ENCODE peak calls at places on chromosomes 3 and 15, in four cellular contexts. One of them, this sample, is unnamed.

GRCh38 chr3:66485291-66485968 is 15.4 kb downstream of the LRIG1 start:
- DNase-seq in SK-N-SH: no peak
- DNase-seq in HCT116: no peak
- DNase-seq in MM.1S: no peak
- DNase-seq in this sample: no peak

GRCh38 chr3:67564973-67565372 is 89.4 kb downstream of the SUCLG2 start:
- DNase-seq in HCT116: no peak
- DNase-seq in MM.1S: no peak
- DNase-seq in SK-N-SH: no peak
- DNase-seq in this sample: no peak

GRCh38 chr15:36831125-36831914 is 251.9 kb downstream of the CDIN1 start:
- DNase-seq in SK-N-SH: no peak
- DNase-seq in MM.1S: no peak
- DNase-seq in HCT116: no peak
- DNase-seq in this sample: peak; percentile 82

GRCh38 chr3:123419850-123420292 is 29.0 kb downstream of the ADCY5 start:
- DNase-seq in SK-N-SH: no peak
- DNase-seq in HCT116: no peak
- DNase-seq in MM.1S: no peak
- DNase-seq in this sample: no peak

GRCh38 chr3:174495231-174495755 is 363.8 kb upstream of the NAALADL2 start:
- DNase-seq in SK-N-SH: no peak
- DNase-seq in MM.1S: no peak
- DNase-seq in HCT116: no peak
- DNase-seq in this sample: no peak

GRCh38 chr3:98329392-98330124 is 24.1 kb upstream of the OR5K4 start:
- DNase-seq in MM.1S: peak; percentile 62
- DNase-seq in HCT116: peak; percentile 33
- DNase-seq in SK-N-SH: peak; percentile 32
- DNase-seq in this sample: peak; percentile 73

GRCh38 chr3:50251220-50251619 is 15.2 kb downstream of the GNAI2 start:
- DNase-seq in HCT116: no peak
- DNase-seq in SK-N-SH: no peak
- DNase-seq in MM.1S: no peak
- DNase-seq in this sample: peak; percentile 96

GRCh38 chr15:33678606-33679005 is 289.7 kb upstream of the CHRM5 start:
- DNase-seq in MM.1S: no peak
- DNase-seq in SK-N-SH: no peak
- DNase-seq in HCT116: no peak
- DNase-seq in this sample: no peak

GRCh38 chr3:104628185-104628789 is 738.4 kb upstream of the ALCAM start:
- DNase-seq in SK-N-SH: peak; percentile 37
- DNase-seq in HCT116: peak; percentile 33
- DNase-seq in MM.1S: peak; percentile 34
- DNase-seq in this sample: peak; percentile 91

GRCh38 chr3:56884387-56884786 is 82.6 kb upstream of the ARHGEF3 start:
- DNase-seq in MM.1S: no peak
- DNase-seq in SK-N-SH: no peak
- DNase-seq in HCT116: no peak
- DNase-seq in this sample: peak; percentile 89

GRCh38 chr15:39407116-39407515 is 173.8 kb upstream of the THBS1 start:
- DNase-seq in HCT116: no peak
- DNase-seq in MM.1S: no peak
- DNase-seq in SK-N-SH: no peak
- DNase-seq in this sample: no peak

GRCh38 chr3:142240708-142241107 is 15.3 kb upstream of the GK5 start:
- DNase-seq in SK-N-SH: no peak
- DNase-seq in HCT116: no peak
- DNase-seq in MM.1S: no peak
- DNase-seq in this sample: no peak

GRCh38 chr3:37279226-37279625 is 104.8 kb upstream of the LRRFIP2 start:
- DNase-seq in SK-N-SH: peak; percentile 47
- DNase-seq in MM.1S: no peak
- DNase-seq in HCT116: no peak
- DNase-seq in this sample: no peak

GRCh38 chr15:32028921-32029320 is 1.4 kb upstream of the CHRNA7 start:
- DNase-seq in MM.1S: no peak
- DNase-seq in SK-N-SH: peak; percentile 62
- DNase-seq in HCT116: no peak
- DNase-seq in this sample: no peak

GRCh38 chr3:15148614-15149013 is 49.7 kb upstream of the RBSN start:
- DNase-seq in HCT116: peak; percentile 43
- DNase-seq in SK-N-SH: no peak
- DNase-seq in MM.1S: no peak
- DNase-seq in this sample: peak; percentile 29

GRCh38 chr3:53956591-53956990 is 64.9 kb upstream of the SELENOK start:
- DNase-seq in SK-N-SH: no peak
- DNase-seq in MM.1S: no peak
- DNase-seq in HCT116: no peak
- DNase-seq in this sample: no peak

GRCh38 chr3:185221203-185221602 is 32.6 kb downstream of the EHHADH start:
- DNase-seq in HCT116: no peak
- DNase-seq in MM.1S: no peak
- DNase-seq in SK-N-SH: no peak
- DNase-seq in this sample: no peak

GRCh38 chr3:88657459-88657858 is 450.0 kb upstream of the EPHA3 start:
- DNase-seq in SK-N-SH: no peak
- DNase-seq in HCT116: no peak
- DNase-seq in MM.1S: no peak
- DNase-seq in this sample: no peak

GRCh38 chr3:117656391-117656790 is 946.8 kb downstream of the TUSC7 start:
- DNase-seq in HCT116: no peak
- DNase-seq in SK-N-SH: no peak
- DNase-seq in MM.1S: no peak
- DNase-seq in this sample: no peak

GRCh38 chr15:62444104-62445027 is 279.3 kb upstream of the C2CD4B start:
- DNase-seq in MM.1S: no peak
- DNase-seq in SK-N-SH: no peak
- DNase-seq in HCT116: peak; percentile 10
- DNase-seq in this sample: peak; percentile 85

GRCh38 chr3:68271145-68271544 is 616.7 kb upstream of the SUCLG2 start:
- DNase-seq in SK-N-SH: no peak
- DNase-seq in HCT116: no peak
- DNase-seq in MM.1S: no peak
- DNase-seq in this sample: no peak

GRCh38 chr3:51966016-51966415 is 1.2 kb downstream of the PCBP4 start:
- DNase-seq in SK-N-SH: no peak
- DNase-seq in HCT116: no peak
- DNase-seq in MM.1S: no peak
- DNase-seq in this sample: no peak

GRCh38 chr3:19901918-19902317 is 32.1 kb downstream of the EFHB start:
- DNase-seq in MM.1S: no peak
- DNase-seq in SK-N-SH: no peak
- DNase-seq in HCT116: no peak
- DNase-seq in this sample: no peak

GRCh38 chr15:73792429-73792828 is 39.3 kb upstream of the INSYN1 start:
- DNase-seq in SK-N-SH: no peak
- DNase-seq in HCT116: no peak
- DNase-seq in MM.1S: no peak
- DNase-seq in this sample: no peak

GRCh38 chr15:70778258-70779076 is 15.1 kb upstream of the UACA start:
- DNase-seq in HCT116: no peak
- DNase-seq in SK-N-SH: no peak
- DNase-seq in MM.1S: no peak
- DNase-seq in this sample: peak; percentile 91

GRCh38 chr3:146781059-146781458 is 175.9 kb upstream of the PLSCR5 start:
- DNase-seq in SK-N-SH: no peak
- DNase-seq in MM.1S: no peak
- DNase-seq in HCT116: no peak
- DNase-seq in this sample: no peak

GRCh38 chr15:55481842-55482241 is 26.2 kb downstream of the DNAAF4 start:
- DNase-seq in SK-N-SH: no peak
- DNase-seq in MM.1S: no peak
- DNase-seq in HCT116: no peak
- DNase-seq in this sample: no peak

GRCh38 chr3:114221165-114221880 is 16.1 kb downstream of the ZNF80 start:
- DNase-seq in MM.1S: no peak
- DNase-seq in SK-N-SH: no peak
- DNase-seq in HCT116: no peak
- DNase-seq in this sample: no peak

GRCh38 chr15:22850055-22850454 is 11.6 kb downstream of the NIPA2 start:
- DNase-seq in HCT116: no peak
- DNase-seq in SK-N-SH: no peak
- DNase-seq in MM.1S: no peak
- DNase-seq in this sample: no peak

GRCh38 chr15:52020253-52021085 is 1.4 kb downstream of the MAPK6 start:
- DNase-seq in HCT116: no peak
- DNase-seq in SK-N-SH: no peak
- DNase-seq in MM.1S: no peak
- DNase-seq in this sample: peak; percentile 4

GRCh38 chr3:30269751-30270445 is 336.5 kb upstream of the TGFBR2 start:
- DNase-seq in MM.1S: no peak
- DNase-seq in SK-N-SH: no peak
- DNase-seq in HCT116: no peak
- DNase-seq in this sample: no peak

GRCh38 chr3:143644370-143645089 is 203.7 kb downstream of the SLC9A9 start:
- DNase-seq in MM.1S: peak; percentile 14
- DNase-seq in SK-N-SH: peak; percentile 22
- DNase-seq in HCT116: peak; percentile 47
- DNase-seq in this sample: peak; percentile 74

GRCh38 chr3:122681294-122682015 is 816 bp downstream of the PARP14 start:
- DNase-seq in HCT116: no peak
- DNase-seq in SK-N-SH: peak; percentile 21
- DNase-seq in MM.1S: no peak
- DNase-seq in this sample: peak; percentile 15

DNA sequence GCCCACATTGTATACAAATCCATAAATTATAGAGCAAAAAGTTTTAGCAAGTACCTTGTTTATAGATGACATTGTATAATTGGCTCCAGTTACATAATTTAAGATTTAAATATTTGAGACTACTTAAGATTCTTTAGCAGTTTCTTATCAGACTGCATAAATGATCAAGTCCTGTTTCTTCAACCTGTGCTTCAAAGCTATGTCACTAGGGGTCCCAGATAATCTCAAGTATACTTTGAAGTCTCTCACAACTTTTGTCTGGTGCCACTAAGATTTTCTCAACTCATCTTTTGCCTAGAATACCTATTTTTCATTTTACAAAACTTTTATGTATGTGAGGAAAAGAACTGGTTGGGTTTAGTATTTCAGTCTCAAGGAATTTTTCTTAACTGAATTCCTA is 205.5 kb downstream of the STAG1 start:
- DNase-seq in SK-N-SH: no peak
- DNase-seq in HCT116: peak; percentile 10
- DNase-seq in MM.1S: no peak
- DNase-seq in this sample: peak; percentile 24
- TF ChIP-seq CTCF in SK-N-SH: peak; percentile 33
- TF ChIP-seq CTCF in HCT116: peak; percentile 33
- TF ChIP-seq CTCF in MM.1S: no peak
- TF ChIP-seq CTCF in this sample: peak; percentile 38

GRCh38 chr3:41163399-41163798 is 35.9 kb upstream of the CTNNB1 start:
- DNase-seq in HCT116: no peak
- DNase-seq in MM.1S: no peak
- DNase-seq in SK-N-SH: no peak
- DNase-seq in this sample: no peak
- H3K9me2 ChIP-seq in HCT116: no peaks in the 10 kb centered on the region
- H3K9me2 ChIP-seq in MM.1S: no peaks in the 10 kb centered on the region
- H3K9me2 ChIP-seq in SK-N-SH: no peaks in the 10 kb centered on the region
- H3K9me2 ChIP-seq in this sample: no peaks in the 10 kb centered on the region

DNA sequence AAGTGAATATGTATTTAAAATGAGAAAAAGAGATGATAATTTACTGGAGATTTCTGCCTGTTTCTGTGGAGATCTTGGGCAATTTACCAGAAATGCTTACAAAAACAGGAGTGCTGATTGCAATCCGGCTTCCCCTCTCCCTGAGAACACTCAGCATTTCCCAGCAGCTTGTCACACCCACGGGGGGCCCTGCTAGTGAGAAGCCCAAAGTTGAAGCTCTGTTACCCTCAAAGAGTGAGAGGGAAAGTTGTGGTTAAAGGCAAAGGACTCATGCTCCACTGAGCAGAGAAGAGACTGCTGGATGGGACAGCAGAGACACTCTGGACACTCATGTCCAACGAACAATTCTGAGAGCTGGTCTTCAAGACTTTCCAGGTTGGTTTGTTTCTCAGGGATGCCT is 2.9 kb downstream of the MCTP2 start:
- DNase-seq in MM.1S: no peak
- DNase-seq in SK-N-SH: no peak
- DNase-seq in HCT116: no peak
- DNase-seq in this sample: no peak
- H3K9ac ChIP-seq in MM.1S: no peak overlapping the region
- H3K9ac ChIP-seq in SK-N-SH: no peak overlapping the region
- H3K9ac ChIP-seq in HCT116: no peak overlapping the region
- H3K9ac ChIP-seq in this sample: no peak overlapping the region

GRCh38 chr3:64223809-64224570 is 1.3 kb downstream of the PRICKLE2 start:
- DNase-seq in HCT116: no peak
- DNase-seq in MM.1S: peak; percentile 82
- DNase-seq in SK-N-SH: no peak
- DNase-seq in this sample: no peak
- TF ChIP-seq CTCF in HCT116: no peak
- TF ChIP-seq CTCF in MM.1S: peak; percentile 57
- TF ChIP-seq CTCF in SK-N-SH: peak; percentile 28
- TF ChIP-seq CTCF in this sample: no peak

DNA sequence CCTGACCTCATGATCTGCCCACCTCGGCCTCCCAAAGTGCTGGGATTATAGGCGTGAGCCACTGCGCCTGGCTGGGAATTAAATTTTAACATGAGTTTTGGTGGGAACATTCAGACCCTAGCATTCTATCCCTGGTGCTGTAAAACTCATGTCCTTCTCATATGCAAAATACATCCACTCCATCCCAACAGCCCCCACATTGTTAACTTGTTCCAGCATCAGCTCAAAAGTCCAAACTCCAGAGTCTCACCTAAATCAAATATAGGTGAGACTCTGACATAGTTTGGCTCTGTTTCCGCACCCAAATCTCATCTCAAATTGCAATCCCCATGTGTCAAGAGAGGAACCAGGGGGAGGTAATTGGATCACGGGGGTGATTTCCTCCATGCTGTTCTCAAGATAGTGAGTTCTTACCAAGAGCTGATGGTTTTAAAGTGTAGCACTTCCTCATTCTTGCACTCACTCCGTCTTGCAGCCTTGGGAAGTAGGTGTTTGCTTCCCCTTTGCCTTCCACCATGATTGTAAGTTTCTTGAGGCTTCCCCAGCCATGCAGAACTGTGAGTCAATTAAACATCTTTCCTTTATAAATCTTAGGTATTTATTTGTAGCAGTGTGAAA is 96.2 kb upstream of the PLCL2 start:
- DNase-seq in SK-N-SH: no peak
- DNase-seq in HCT116: no peak
- DNase-seq in MM.1S: no peak
- DNase-seq in this sample: no peak
- H3K9me2 ChIP-seq in SK-N-SH: no peaks in the 10 kb centered on the region
- H3K9me2 ChIP-seq in HCT116: no peaks in the 10 kb centered on the region
- H3K9me2 ChIP-seq in MM.1S: no peaks in the 10 kb centered on the region
- H3K9me2 ChIP-seq in this sample: no peaks in the 10 kb centered on the region